ENCODE peak calls at places on chromosome 20, in seven cellular contexts. R is astrocyte of the cerebellum, H is heart right ventricle, A is ovary, U is body of pancreas, Y is vagina, N is BJ. S is an unnamed sample.

GRCh38 chr20:38156888-38157634 is 8.0 kb downstream of the TGM2 start:
- DNase-seq in U (no peak), H (peak; percentile 79), N (no peak), Y (no peak), R (no peak), A (peak; percentile 54), S (no peak)

GRCh38 chr20:15039088-15039762 is 701.8 kb upstream of the FLRT3 start:
- DNase-seq in A (no peak), Y (no peak), H (no peak), U (no peak), N (no peak), R (no peak), S (no peak)

GRCh38 chr20:6700563-6701328 is 66.7 kb upstream of the BMP2 start:
- DNase-seq in U (no peak), A (no peak), H (peak; percentile 57), N (no peak), R (no peak), Y (no peak), S (no peak)

GRCh38 chr20:3783516-3784225 is 2.4 kb upstream of the SPEF1 start:
- DNase-seq in U (no peak), H (peak; percentile 4), Y (peak; percentile 84), N (no peak), A (no peak), R (no peak), S (no peak)

GRCh38 chr20:13430346-13431002 is 208.3 kb downstream of the TASP1 start:
- DNase-seq in R (peak; percentile 9), N (no peak), Y (no peak), U (no peak), H (no peak), A (no peak), S (no peak)

GRCh38 chr20:55103188-55103587 is 627.8 kb downstream of the DOK5 start:
- DNase-seq in N (no peak), H (no peak), R (no peak), U (no peak), Y (no peak), A (no peak), S (no peak)

GRCh38 chr20:37349517-37350491 is 3.9 kb downstream of the SRC start:
- DNase-seq in H (no peak), R (no peak), N (no peak), U (peak; percentile 30), A (peak; percentile 33), Y (no peak), S (no peak)

GRCh38 chr20:37193226-37193625 is 13.9 kb upstream of the MROH8 start:
- DNase-seq in A (no peak), N (no peak), Y (no peak), H (no peak), U (no peak), R (no peak), S (no peak)

GRCh38 chr20:20184149-20184548 is 131.8 kb downstream of the CFAP61 start:
- DNase-seq in N (no peak), R (no peak), A (no peak), H (no peak), Y (no peak), U (no peak), S (no peak)

GRCh38 chr20:44034965-44035635 is 120.4 kb downstream of the TOX2 start:
- DNase-seq in Y (peak; percentile 56), U (no peak), H (no peak), N (no peak), R (no peak), A (no peak), S (no peak)

GRCh38 chr20:31760457-31761240 is 21.6 kb downstream of the TPX2 start:
- DNase-seq in A (no peak), H (no peak), N (no peak), U (no peak), Y (no peak), R (no peak), S (no peak)

GRCh38 chr20:23361108-23361650 is 803 bp upstream of the GZF1 start:
- DNase-seq in Y (no peak), U (peak; percentile 60), H (no peak), N (no peak), R (no peak), A (no peak), S (no peak)

GRCh38 chr20:58571942-58572666 is 56.9 kb upstream of the APCDD1L start:
- DNase-seq in R (no peak), U (no peak), Y (no peak), N (no peak), A (no peak), H (no peak), S (peak; percentile 22)

GRCh38 chr20:46787986-46788762 is 78.7 kb downstream of the SLC2A10 start:
- DNase-seq in U (no peak), A (no peak), R (no peak), H (no peak), Y (no peak), N (no peak), S (no peak)

GRCh38 chr20:46752639-46753235 is 43.3 kb downstream of the SLC2A10 start:
- DNase-seq in U (peak; percentile 69), R (peak; percentile 43), Y (no peak), A (peak; percentile 66), H (peak; percentile 33), N (no peak), S (peak; percentile 17)

GRCh38 chr20:45857836-45858250 is 429 bp downstream of the ZSWIM3 start:
- DNase-seq in H (no peak), N (no peak), U (no peak), A (no peak), R (no peak), Y (no peak), S (no peak)

DNA sequence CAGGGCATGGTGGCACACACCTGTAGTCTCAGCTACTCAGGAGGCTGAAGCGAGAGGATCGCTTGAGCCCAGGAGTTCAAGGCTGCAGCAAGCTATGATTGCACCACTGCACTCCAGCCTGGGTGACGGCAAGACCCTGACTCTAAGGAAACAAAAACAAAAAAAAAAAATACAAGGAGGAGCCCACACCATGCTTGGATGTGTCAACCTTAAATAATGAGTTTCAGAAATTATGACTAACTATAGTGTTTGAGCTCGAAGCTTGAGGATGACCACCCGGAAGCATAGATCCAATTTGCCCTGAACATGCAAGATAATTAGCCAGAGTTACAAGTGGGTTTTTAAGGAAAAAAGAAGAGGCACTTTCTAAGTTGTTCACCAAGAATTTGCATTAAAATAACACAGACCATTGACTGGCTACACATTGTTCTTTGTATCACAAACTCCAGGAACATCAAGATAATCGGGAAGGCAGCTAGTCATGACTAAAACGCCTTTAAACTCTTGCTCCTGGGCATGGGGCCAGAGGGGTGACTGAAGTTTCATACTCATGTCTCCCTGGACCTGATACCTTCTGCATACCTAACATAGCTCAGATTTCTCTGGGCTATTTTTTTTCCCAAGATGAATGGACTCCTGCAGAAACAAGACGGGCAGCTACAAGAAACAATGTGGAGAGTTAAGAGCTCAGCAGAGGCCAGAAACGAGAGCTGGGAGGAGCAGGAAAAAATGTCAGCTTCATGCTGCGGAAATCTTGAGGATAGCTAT is 289.6 kb downstream of the PREX1 start:
- DNase-seq in H (no peak), U (peak; percentile 34), R (peak; percentile 65), A (peak; percentile 67), N (peak; percentile 56), Y (no peak), S (peak; percentile 24)
- TF ChIP-seq CTCF in H (no peak), U (no peak), R (no peak), A (no peak), N (no peak), Y (no peak), S (no peak)

GRCh38 chr20:63138855-63139341 is 77.0 kb downstream of the YTHDF1 start:
- DNase-seq in Y (no peak), U (no peak), A (no peak), N (no peak), H (no peak), R (peak; percentile 46), S (no peak)

GRCh38 chr20:63137851-63138415 is 78.0 kb downstream of the YTHDF1 start:
- DNase-seq in H (no peak), Y (no peak), A (no peak), U (no peak), R (no peak), N (no peak), S (no peak)

GRCh38 chr20:63140683-63141433 is 75.1 kb downstream of the YTHDF1 start:
- DNase-seq in U (no peak), R (no peak), H (no peak), Y (no peak), A (no peak), N (no peak), S (no peak)

GRCh38 chr20:63139856-63140255 is 76.1 kb downstream of the YTHDF1 start:
- DNase-seq in H (no peak), R (no peak), A (no peak), N (no peak), U (no peak), Y (no peak), S (no peak)

GRCh38 chr20:63139369-63139768 is 76.6 kb downstream of the YTHDF1 start:
- DNase-seq in U (no peak), Y (no peak), H (no peak), N (no peak), R (no peak), A (no peak), S (no peak)
- H3K4me3 ChIP-seq in U (no peak overlapping the region), Y (no peak overlapping the region), H (no peak overlapping the region), N (no peak overlapping the region), R (no peak overlapping the region), A (no peak overlapping the region), S (no peak overlapping the region)

GRCh38 chr20:25478889-25479568 is 71.6 kb downstream of the GINS1 start:
- DNase-seq in R (no peak), U (no peak), N (no peak), H (no peak), Y (no peak), A (peak; percentile 17), S (no peak)
- TF ChIP-seq CTCF in R (no peak), U (no peak), N (no peak), H (no peak), Y (no peak), A (no peak), S (no peak)

GRCh38 chr20:1830240-1830639 is 65.0 kb upstream of the SIRPA start:
- DNase-seq in H (peak; percentile 82), Y (no peak), R (peak; percentile 84), U (peak; percentile 66), N (peak; percentile 83), A (peak; percentile 51), S (peak; percentile 71)
- H3K4me3 ChIP-seq in H (no peak overlapping the region), Y (no peak overlapping the region), R (no peak overlapping the region), U (no peak overlapping the region), N (no peak overlapping the region), A (no peak overlapping the region), S (no peak overlapping the region)

DNA sequence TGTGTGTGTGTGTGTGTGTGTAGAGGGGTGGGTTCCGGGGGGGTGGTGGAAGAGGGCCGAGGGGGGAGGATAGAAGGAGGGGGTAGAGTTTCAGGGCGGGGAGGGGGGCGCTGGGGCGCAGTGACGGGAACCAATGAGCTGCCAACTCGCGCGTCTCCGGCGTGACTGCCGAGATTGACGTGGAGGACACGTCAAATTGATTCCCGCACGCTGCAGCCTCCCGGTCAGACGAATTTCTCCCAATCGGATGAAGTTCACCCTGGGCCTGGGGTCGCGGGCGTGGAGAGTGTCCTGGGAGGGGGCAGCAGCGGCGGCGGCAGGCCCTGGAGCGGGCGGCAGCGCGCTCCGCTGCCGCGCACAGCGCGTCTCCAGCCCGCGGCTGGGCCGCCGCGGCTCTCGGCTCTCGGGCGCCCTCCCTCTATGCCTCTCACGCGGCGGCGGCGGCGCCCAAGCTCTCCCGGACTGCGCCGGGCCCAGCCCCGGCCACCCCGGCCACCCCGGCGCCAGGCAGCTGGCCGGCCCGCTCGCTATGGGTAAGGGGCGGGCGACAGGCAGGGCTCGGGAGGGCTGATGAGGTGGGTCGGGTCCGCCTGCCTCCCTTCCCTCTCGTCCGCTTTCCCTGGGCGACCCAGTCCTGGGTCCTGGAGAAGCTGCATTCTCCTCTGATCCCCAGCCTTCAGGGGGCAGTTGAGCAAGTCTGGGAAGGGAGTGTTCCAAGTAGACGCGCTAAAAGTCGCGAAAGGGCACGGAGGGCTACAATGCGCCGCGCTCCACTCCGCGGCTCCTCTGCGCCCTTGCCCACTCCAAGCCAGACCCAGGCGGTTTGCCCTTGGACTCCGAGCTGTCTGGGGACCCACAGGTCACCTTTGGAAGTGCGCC is at the start of gene PAX1:
- DNase-seq in N (no peak), H (no peak), U (peak; percentile 24), A (no peak), Y (peak; percentile 37), R (no peak), S (no peak)
- TF ChIP-seq CTCF in N (no peak), H (no peak), U (no peak), A (no peak), Y (no peak), R (no peak), S (no peak)

S was measured in HFF-Myc.